ENCODE peak calls at places on chromosomes 16 and 17, in six cellular contexts. L, O, C, A, V and Z are unnamed samples.

GRCh38 chr16:48408688-48409087 is 23.5 kb upstream of the SIAH1 start:
- DNase-seq in L (no peak), O (no peak), C (no peak), A (no peak), V (no peak), Z (no peak)

GRCh38 chr17:15122857-15123256 is 142.3 kb downstream of the PMP22 start:
- DNase-seq in L (no peak), O (no peak), C (no peak), A (no peak), V (no peak), Z (no peak)

GRCh38 chr16:51641191-51641765 is 490.2 kb upstream of the SALL1 start:
- DNase-seq in L (no peak), O (no peak), C (no peak), A (no peak), V (no peak), Z (no peak)

GRCh38 chr16:7268182-7268581 is 64.5 kb upstream of the RBFOX1 start:
- DNase-seq in L (no peak), O (peak; percentile 46), C (peak; percentile 78), A (no peak), V (peak; percentile 44), Z (peak; percentile 6)

GRCh38 chr17:77373298-77374169 is 232.8 kb downstream of the SEC14L1 start:
- DNase-seq in L (no peak), O (peak; percentile 65), C (peak; percentile 70), A (peak; percentile 63), V (no peak), Z (no peak)

GRCh38 chr17:17737938-17738894 is 57.0 kb downstream of the RAI1 start:
- DNase-seq in L (no peak), O (peak; percentile 89), C (peak; percentile 69), A (no peak), V (no peak), Z (no peak)

GRCh38 chr17:17433260-17433659 is 43.5 kb upstream of the MED9 start:
- DNase-seq in L (no peak), O (no peak), C (no peak), A (no peak), V (peak; percentile 67), Z (no peak)

GRCh38 chr16:12449374-12449773 is 354.3 kb downstream of the CPPED1 start:
- DNase-seq in L (no peak), O (no peak), C (no peak), A (no peak), V (no peak), Z (no peak)

GRCh38 chr16:56869513-56870270 is 4.7 kb downstream of the SLC12A3 start:
- DNase-seq in L (no peak), O (no peak), C (peak; percentile 67), A (no peak), V (peak; percentile 77), Z (no peak)

GRCh38 chr17:20206591-20206990 is 197.4 kb downstream of the SPECC1 start:
- DNase-seq in L (no peak), O (no peak), C (no peak), A (no peak), V (no peak), Z (no peak)

GRCh38 chr17:79658811-79659207 is 48.0 kb upstream of the RBFOX3 start:
- DNase-seq in L (no peak), O (peak; percentile 77), C (peak; percentile 64), A (no peak), V (peak; percentile 27), Z (no peak)

GRCh38 chr16:85175724-85176233 is 63.5 kb upstream of the CIBAR2 start:
- DNase-seq in L (no peak), O (no peak), C (no peak), A (no peak), V (no peak), Z (no peak)

GRCh38 chr16:35391328-35391727 is 1931.9 kb downstream of the TP53TG3F start:
- DNase-seq in L (no peak), O (peak; percentile 33), C (peak; percentile 52), A (no peak), V (peak; percentile 43), Z (no peak)

GRCh38 chr17:21373696-21374454 is 2.3 kb upstream of the KCNJ12 start:
- DNase-seq in L (no peak), O (no peak), C (no peak), A (no peak), V (no peak), Z (no peak)

GRCh38 chr16:7990864-7991263 is 599.4 kb downstream of the TMEM114 start:
- DNase-seq in L (no peak), O (no peak), C (no peak), A (no peak), V (no peak), Z (no peak)

GRCh38 chr16:78768723-78769122 is 669.3 kb downstream of the WWOX start:
- DNase-seq in L (no peak), O (no peak), C (no peak), A (no peak), V (no peak), Z (no peak)

GRCh38 chr16:89352091-89352681 is 134.7 kb downstream of the ZNF778 start:
- DNase-seq in L (no peak), O (no peak), C (no peak), A (no peak), V (no peak), Z (no peak)

GRCh38 chr16:60203525-60204124 is 1469.5 kb upstream of the GOT2 start:
- DNase-seq in L (no peak), O (peak; percentile 2), C (no peak), A (no peak), V (no peak), Z (no peak)

GRCh38 chr16:53123753-53124152 is 69.0 kb downstream of the CHD9 start:
- DNase-seq in L (no peak), O (no peak), C (no peak), A (no peak), V (no peak), Z (no peak)

GRCh38 chr16:89357055-89357454 is 133.3 kb downstream of the ANKRD11 start:
- DNase-seq in L (no peak), O (no peak), C (no peak), A (no peak), V (peak; percentile 40), Z (no peak)

GRCh38 chr16:75106351-75107274 is 10.0 kb downstream of the LDHD start:
- DNase-seq in L (no peak), O (no peak), C (no peak), A (no peak), V (no peak), Z (no peak)

GRCh38 chr16:75103994-75104393 is 12.6 kb downstream of the LDHD start:
- DNase-seq in L (no peak), O (no peak), C (no peak), A (no peak), V (no peak), Z (no peak)

GRCh38 chr16:75107505-75107904 is 9.1 kb downstream of the LDHD start:
- DNase-seq in L (no peak), O (no peak), C (no peak), A (no peak), V (no peak), Z (no peak)

GRCh38 chr16:75104836-75105235 is 11.7 kb downstream of the LDHD start:
- DNase-seq in L (no peak), O (peak; percentile 16), C (no peak), A (no peak), V (no peak), Z (no peak)

GRCh38 chr16:75105306-75106061 is 11.1 kb downstream of the LDHD start:
- DNase-seq in L (no peak), O (peak; percentile 84), C (no peak), A (no peak), V (no peak), Z (no peak)
- TF ChIP-seq TAF1 in L (no peak), O (no peak), C (no peak), A (no peak), V (no peak), Z (no peak)

GRCh38 chr17:1957037-1957436 is 68.1 kb downstream of the RTN4RL1 start:
- DNase-seq in L (no peak), O (no peak), C (no peak), A (no peak), V (no peak), Z (no peak)
- TF ChIP-seq TAF1 in L (no peak), O (no peak), C (no peak), A (no peak), V (no peak), Z (no peak)

GRCh38 chr16:72172105-72173034 is at the start of gene PMFBP1:
- DNase-seq in L (peak; percentile 88), O (no peak), C (no peak), A (peak; percentile 12), V (peak; percentile 35), Z (peak; percentile 32)
- TF ChIP-seq TAF1 in L (no peak), O (no peak), C (no peak), A (no peak), V (no peak), Z (no peak)

GRCh38 chr17:72416905-72417304 is 296.1 kb downstream of the SOX9 start:
- DNase-seq in L (no peak), O (no peak), C (no peak), A (no peak), V (no peak), Z (no peak)

GRCh38 chr17:72417627-72418026 is 296.8 kb downstream of the SOX9 start:
- DNase-seq in L (no peak), O (no peak), C (no peak), A (no peak), V (no peak), Z (no peak)

GRCh38 chr17:72414032-72414396 is 293.2 kb downstream of the SOX9 start:
- DNase-seq in L (no peak), O (no peak), C (no peak), A (no peak), V (no peak), Z (no peak)

GRCh38 chr17:72414967-72415853 is 294.4 kb downstream of the SOX9 start:
- DNase-seq in L (no peak), O (no peak), C (no peak), A (no peak), V (no peak), Z (no peak)

GRCh38 chr17:72416054-72416691 is 295.4 kb downstream of the SOX9 start:
- DNase-seq in L (peak; percentile 20), O (peak; percentile 72), C (no peak), A (no peak), V (no peak), Z (no peak)
- TF ChIP-seq TAF1 in L (no peak), O (peak; percentile 58), C (no peak), A (no peak), V (no peak), Z (no peak)

DNA sequence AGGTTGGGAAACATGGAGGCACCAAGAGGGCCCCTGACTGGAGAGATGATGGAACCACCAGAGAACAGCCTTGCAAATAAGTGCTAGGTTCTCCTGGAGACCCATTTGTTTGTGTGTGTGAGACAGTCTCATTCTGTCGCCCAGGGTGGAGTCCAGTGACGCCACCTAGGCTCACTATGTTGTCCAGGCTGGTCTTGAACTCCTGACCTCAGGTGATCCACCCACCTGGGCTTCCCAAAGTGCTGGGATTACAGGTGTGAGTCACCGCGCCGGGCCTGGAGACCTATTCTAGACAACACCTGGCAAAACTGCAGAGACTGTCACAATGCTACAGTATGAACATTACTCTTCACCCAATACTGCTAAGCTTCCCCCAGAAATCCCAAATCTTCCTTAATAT is 1.5 kb downstream of the NPLOC4 start:
- DNase-seq in L (no peak), O (no peak), C (no peak), A (no peak), V (no peak), Z (no peak)
- TF ChIP-seq TAF1 in L (no peak), O (no peak), C (no peak), A (no peak), V (no peak), Z (no peak)

GRCh38 chr16:2753523-2754020 is 1.1 kb downstream of the SRRM2 start:
- DNase-seq in L (no peak), O (no peak), C (no peak), A (no peak), V (no peak), Z (no peak)
- TF ChIP-seq TAF1 in L (no peak), O (no peak), C (no peak), A (no peak), V (no peak), Z (no peak)

GRCh38 chr16:67395458-67396158 is 2.3 kb upstream of the TPPP3 start:
- DNase-seq in L (no peak), O (no peak), C (no peak), A (no peak), V (no peak), Z (no peak)
- TF ChIP-seq TAF1 in L (no peak), O (no peak), C (no peak), A (no peak), V (no peak), Z (no peak)